ENCODE peak calls at places on chromosomes 11 and 22, in nine cellular contexts. C is lung, U is brain microvascular endothelial cell, G is RWPE2, V is BJ, Q is K562, H is A549, J is colonic mucosa, B is pancreas. L is an unnamed sample.

GRCh38 chr11:38060930-38061329 is 1462.9 kb upstream of the RAG2 start:
- DNase-seq in V (no peak), C (no peak), G (no peak), B (no peak), U (peak; percentile 0), J (no peak), H (no peak), Q (no peak), L (no peak)

GRCh38 chr11:60457576-60457975 is 1.9 kb downstream of the MS4A1 start:
- DNase-seq in C (no peak), G (no peak), H (no peak), B (no peak), U (no peak), V (no peak), J (no peak), Q (no peak), L (no peak)

GRCh38 chr22:37126383-37126782 is 16.9 kb upstream of the TMPRSS6 start:
- DNase-seq in Q (peak; percentile 52), U (no peak), V (no peak), G (no peak), H (peak; percentile 48), C (no peak), B (no peak), J (no peak), L (no peak)

GRCh38 chr11:116207349-116207748 is 565.4 kb downstream of the BUD13 start:
- DNase-seq in V (no peak), G (no peak), J (no peak), U (no peak), Q (no peak), B (no peak), C (no peak), H (no peak), L (no peak)

GRCh38 chr22:29150701-29151100 is 55.0 kb upstream of the EMID1 start:
- DNase-seq in U (no peak), B (no peak), C (no peak), H (no peak), G (no peak), V (no peak), J (no peak), Q (no peak), L (no peak)

GRCh38 chr11:17767301-17767885 is 32.8 kb downstream of the KCNC1 start:
- DNase-seq in Q (no peak), H (no peak), B (no peak), J (no peak), V (no peak), C (no peak), G (no peak), U (peak; percentile 29), L (no peak)

GRCh38 chr22:23816552-23816976 is 22.2 kb downstream of the DERL3 start:
- DNase-seq in U (no peak), H (no peak), G (no peak), V (no peak), Q (no peak), J (no peak), C (no peak), B (no peak), L (no peak)

GRCh38 chr11:57427692-57428082 is 766 bp upstream of the SLC43A3 start:
- DNase-seq in H (no peak), U (no peak), J (peak; percentile 56), G (no peak), V (no peak), C (no peak), Q (no peak), B (peak; percentile 33), L (no peak)

GRCh38 chr11:68959465-68960298 is 21.1 kb downstream of the MRGPRD start:
- DNase-seq in Q (no peak), V (no peak), G (no peak), H (no peak), B (no peak), U (no peak), C (no peak), J (no peak), L (no peak)

GRCh38 chr11:44952082-44952481 is 1.4 kb upstream of the TP53I11 start:
- DNase-seq in G (no peak), V (no peak), Q (no peak), H (no peak), J (peak; percentile 72), B (no peak), C (no peak), U (no peak), L (no peak)

GRCh38 chr11:103047837-103048236 is 44.1 kb downstream of the DCUN1D5 start:
- DNase-seq in G (no peak), H (no peak), B (no peak), U (no peak), Q (no peak), C (no peak), V (no peak), J (no peak), L (no peak)

GRCh38 chr11:111598546-111598945 is 3.7 kb upstream of the SIK2 start:
- DNase-seq in B (no peak), G (no peak), H (no peak), U (no peak), V (no peak), C (no peak), J (no peak), Q (no peak), L (no peak)

GRCh38 chr22:45496451-45496941 is 6.2 kb upstream of the FBLN1 start:
- DNase-seq in V (no peak), G (no peak), B (no peak), U (no peak), C (no peak), Q (no peak), H (no peak), J (no peak), L (no peak)

GRCh38 chr11:31437742-31438435 is 68.2 kb downstream of the DNAJC24 start:
- DNase-seq in B (no peak), H (no peak), V (peak; percentile 31), U (peak; percentile 47), Q (no peak), C (no peak), J (no peak), G (no peak), L (no peak)

GRCh38 chr11:337711-338110 is 17.1 kb upstream of the IFITM3 start:
- DNase-seq in Q (no peak), J (no peak), U (no peak), G (no peak), B (no peak), C (no peak), V (no peak), H (no peak), L (no peak)

GRCh38 chr11:43517518-43517917 is 158.8 kb downstream of the TTC17 start:
- DNase-seq in B (no peak), U (peak; percentile 12), J (no peak), V (no peak), H (no peak), G (no peak), Q (no peak), C (no peak), L (no peak)

DNA sequence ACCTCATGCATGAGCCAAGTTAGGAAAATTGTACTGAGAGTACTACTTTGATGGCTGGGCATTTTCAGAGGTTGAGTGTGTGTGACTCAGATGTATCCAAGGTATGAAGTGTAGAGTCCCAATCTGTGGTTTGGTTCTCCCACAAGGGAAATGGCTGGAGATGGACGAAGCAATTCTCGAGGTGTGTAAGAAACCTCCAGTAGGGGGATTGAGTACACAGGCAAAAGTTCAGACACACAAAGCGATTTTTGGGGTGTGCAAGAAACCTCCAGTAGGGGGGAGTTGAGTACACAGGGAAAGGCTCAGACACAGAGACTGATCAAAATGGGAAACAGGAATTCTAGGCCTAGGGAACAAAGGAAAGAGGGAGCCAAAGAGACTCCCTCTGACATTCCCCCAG is 1536.3 kb downstream of the FAM181B start:
- DNase-seq in V (no peak), B (no peak), U (no peak), Q (no peak), C (no peak), G (no peak), J (no peak), H (no peak), L (no peak)
- TF ChIP-seq CTCF in V (no peak), B (no peak), U (no peak), Q (no peak), C (no peak), G (no peak), J (no peak), H (no peak), L (no peak)

GRCh38 chr22:43476341-43476740 is 64.5 kb downstream of the MPPED1 start:
- DNase-seq in V (no peak), Q (no peak), B (no peak), J (no peak), H (peak; percentile 34), U (no peak), C (no peak), G (no peak), L (no peak)
- TF ChIP-seq CTCF in V (no peak), Q (no peak), B (no peak), J (no peak), H (no peak), U (no peak), C (no peak), G (no peak), L (no peak)

DNA sequence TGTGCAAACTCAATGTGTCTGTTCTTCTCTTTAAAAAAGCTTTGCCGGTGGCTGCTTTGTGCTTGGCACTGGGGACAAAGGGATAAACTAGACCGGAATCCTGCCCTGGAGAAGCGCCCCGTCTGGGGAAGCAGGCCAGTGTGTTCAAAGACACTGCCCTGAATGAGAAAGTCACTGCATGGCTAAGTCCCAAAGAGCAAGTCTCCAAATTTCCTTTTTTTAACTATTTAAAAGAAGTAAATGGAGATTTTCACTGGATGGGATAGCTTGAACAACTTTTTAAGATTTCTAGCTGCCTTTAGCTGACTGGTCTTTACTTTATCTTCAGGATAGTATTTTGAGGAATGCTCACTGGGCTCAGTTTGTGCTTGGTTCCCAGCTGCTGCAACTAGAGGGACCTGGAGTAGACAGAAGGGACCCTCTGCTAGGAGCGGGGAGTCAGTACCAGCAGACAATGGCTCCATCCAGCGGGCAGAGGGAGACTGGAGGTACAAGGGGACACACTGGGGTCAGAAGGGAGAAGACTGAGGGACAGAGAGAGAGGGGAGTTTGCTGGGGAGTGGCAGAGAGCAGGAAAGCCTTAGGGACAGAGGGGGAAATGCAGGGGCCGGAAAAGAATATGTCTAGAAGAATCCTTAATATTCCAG is 22.2 kb upstream of the ACER3 start:
- DNase-seq in J (peak; percentile 25), B (no peak), G (no peak), U (no peak), C (no peak), H (peak; percentile 55), Q (peak; percentile 68), V (no peak), L (no peak)
- TF ChIP-seq CTCF in J (no peak), B (no peak), G (no peak), U (peak; percentile 72), C (no peak), H (peak; percentile 34), Q (peak; percentile 92), V (peak; percentile 20), L (no peak)

DNA sequence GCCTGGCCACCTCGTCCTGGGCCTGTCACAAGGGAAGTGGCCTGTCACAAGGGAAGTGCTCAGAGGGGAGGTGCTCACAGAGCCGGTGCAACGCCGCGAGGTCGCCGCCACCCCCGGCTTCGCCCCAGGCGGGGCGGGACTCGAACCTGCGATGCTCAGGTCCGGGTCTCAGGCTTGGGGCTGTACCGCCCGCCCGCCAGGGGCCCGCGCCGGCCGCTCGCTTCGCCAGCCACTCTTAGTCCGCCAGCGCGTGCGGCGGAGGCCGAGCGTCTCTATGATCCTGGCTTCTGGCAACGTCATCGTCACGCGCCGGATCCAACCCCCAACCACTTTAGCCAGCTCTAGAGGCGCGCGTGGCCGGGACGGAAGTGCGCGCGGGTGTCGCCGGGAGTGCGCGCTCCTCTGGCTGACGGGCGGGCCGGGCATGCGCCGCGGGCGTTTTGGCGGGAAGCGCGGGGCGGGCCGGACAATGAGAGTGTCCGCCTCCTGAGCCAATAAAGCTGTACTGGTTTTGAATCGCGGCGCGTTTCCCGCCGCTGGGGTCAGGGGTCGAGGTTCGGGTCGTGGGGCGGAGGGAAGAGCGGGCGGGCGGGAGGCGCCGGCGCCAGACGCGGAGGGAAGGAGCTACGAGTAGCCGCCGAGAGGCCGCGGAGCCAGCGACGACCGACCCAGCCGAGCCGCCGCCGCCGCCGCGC is at the start of gene TRMT2A:
- DNase-seq in V (peak; percentile 77), H (peak; percentile 98), B (peak; percentile 97), U (peak; percentile 97), J (peak; percentile 97), Q (peak; percentile 100), G (peak; percentile 93), C (peak; percentile 97), L (peak; percentile 97)
- TF ChIP-seq CTCF in V (no peak), H (no peak), B (no peak), U (no peak), J (no peak), Q (peak; percentile 57), G (peak; percentile 29), C (no peak), L (no peak)

L was measured in natural killer cell.